ENCODE peak calls at places on chromosomes 3 and 15, in five cellular contexts. I, S, G, K and Z are unnamed samples.

GRCh38 chr3:33908209-33908851 is 109.9 kb downstream of the PDCD6IP start:
- DNase-seq in I (no peak), S (no peak), G (no peak), K (no peak), Z (no peak)

GRCh38 chr15:41695750-41696436 is 35.7 kb downstream of the MGA start:
- DNase-seq in S (no peak), I (no peak), G (no peak), K (no peak), Z (no peak)

GRCh38 chr3:72903004-72903403 is 15.2 kb downstream of the GXYLT2 start:
- DNase-seq in G (no peak), S (no peak), I (no peak), K (no peak), Z (no peak)

GRCh38 chr3:143832433-143832832 is 15.8 kb downstream of the SLC9A9 start:
- DNase-seq in G (no peak), K (no peak), I (no peak), S (no peak), Z (no peak)

GRCh38 chr15:75733761-75734651 is 21.4 kb upstream of the CSPG4 start:
- DNase-seq in K (no peak), G (no peak), I (no peak), S (no peak), Z (no peak)

GRCh38 chr15:34154725-34155204 is 52.9 kb downstream of the PGBD4 start:
- DNase-seq in S (no peak), G (no peak), K (no peak), I (no peak), Z (no peak)

GRCh38 chr15:88604972-88605506 is 16.1 kb upstream of the AEN start:
- DNase-seq in I (no peak), S (no peak), G (no peak), K (no peak), Z (no peak)

GRCh38 chr15:23823508-23823907 is 136.4 kb upstream of the NDN start:
- DNase-seq in S (no peak), K (no peak), G (no peak), I (no peak), Z (no peak)

GRCh38 chr3:105812194-105812586 is 56.6 kb downstream of the CBLB start:
- DNase-seq in K (no peak), S (no peak), I (no peak), G (no peak), Z (no peak)

GRCh38 chr3:155919728-155920127 is 49.3 kb downstream of the GMPS start:
- DNase-seq in K (no peak), S (no peak), G (no peak), I (no peak), Z (no peak)

GRCh38 chr3:190076138-190076537 is 44.6 kb downstream of the P3H2 start:
- DNase-seq in K (no peak), G (no peak), I (no peak), S (no peak), Z (no peak)

GRCh38 chr15:70101459-70102113 is 3.9 kb upstream of the TLE3 start:
- DNase-seq in S (peak), I (no peak), G (peak), K (no peak), Z (no peak)

GRCh38 chr3:124883191-124883747 is 3.9 kb downstream of the ITGB5 start:
- DNase-seq in S (no peak), I (no peak), G (no peak), K (no peak), Z (no peak)

GRCh38 chr3:190728574-190729246 is 133.8 kb downstream of the GMNC start:
- DNase-seq in K (no peak), S (no peak), G (no peak), I (no peak), Z (no peak)

GRCh38 chr15:77576538-77576937 is 56.2 kb downstream of the LINGO1 start:
- DNase-seq in K (no peak), S (no peak), G (no peak), I (no peak), Z (no peak)

GRCh38 chr3:65776494-65776893 is 262.2 kb downstream of the MAGI1 start:
- DNase-seq in I (no peak), G (no peak), S (no peak), K (no peak), Z (no peak)

GRCh38 chr15:43204016-43204901 is 16.6 kb downstream of the EPB42 start:
- DNase-seq in S (no peak), G (no peak), I (no peak), K (peak), Z (no peak)

GRCh38 chr15:64763462-64763861 is 11.9 kb downstream of the RBPMS2 start:
- DNase-seq in S (no peak), K (no peak), G (no peak), I (no peak), Z (no peak)

GRCh38 chr15:37081985-37082384 is 18.4 kb downstream of the MEIS2 start:
- DNase-seq in I (no peak), K (no peak), G (no peak), S (no peak), Z (no peak)

GRCh38 chr3:36697397-36698001 is 66.9 kb downstream of the DCLK3 start:
- DNase-seq in G (no peak), S (no peak), K (no peak), I (no peak), Z (no peak)

GRCh38 chr3:12707425-12707824 is 43.5 kb upstream of the RAF1 start:
- DNase-seq in S (no peak), K (no peak), G (no peak), I (no peak), Z (no peak)

GRCh38 chr15:31392761-31393401 is 66.2 kb downstream of the KLF13 start:
- DNase-seq in S (no peak), G (no peak), I (no peak), K (no peak), Z (no peak)

GRCh38 chr15:25717116-25717755 is 145.9 kb downstream of the ATP10A start:
- DNase-seq in G (no peak), K (no peak), S (no peak), I (no peak), Z (no peak)

GRCh38 chr15:67266870-67267269 is 12.3 kb downstream of the IQCH start:
- DNase-seq in S (no peak), K (no peak), I (no peak), G (no peak), Z (no peak)

GRCh38 chr3:72010044-72010443 is 225.1 kb upstream of the PROK2 start:
- DNase-seq in K (peak), G (no peak), S (no peak), I (no peak), Z (no peak)

GRCh38 chr15:71332605-71333004 is 217.3 kb downstream of the THSD4 start:
- DNase-seq in K (no peak), S (no peak), G (no peak), I (no peak), Z (no peak)

GRCh38 chr15:67253517-67254237 is 784 bp downstream of the AAGAB start:
- DNase-seq in I (no peak), G (no peak), K (no peak), S (no peak), Z (no peak)

GRCh38 chr3:105730973-105731372 is 137.8 kb downstream of the CBLB start:
- DNase-seq in K (no peak), I (no peak), S (no peak), G (no peak), Z (no peak)

GRCh38 chr3:108036984-108037741 is 53.7 kb downstream of the CD47 start:
- DNase-seq in G (no peak), S (peak), I (no peak), K (no peak), Z (no peak)

GRCh38 chr15:49045691-49046112 is 544 bp downstream of the SECISBP2L start:
- DNase-seq in K (no peak), I (no peak), G (no peak), S (no peak), Z (no peak)

GRCh38 chr3:143896486-143896885 is 48.2 kb upstream of the SLC9A9 start:
- DNase-seq in I (no peak), K (no peak), S (no peak), G (no peak), Z (no peak)

GRCh38 chr3:10766049-10766705 is 49.9 kb upstream of the SLC6A11 start:
- DNase-seq in G (no peak), K (no peak), S (no peak), I (no peak), Z (no peak)

GRCh38 chr15:62770752-62771151 is 271.8 kb upstream of the TPM1 start:
- DNase-seq in I (no peak), S (no peak), K (peak), G (no peak), Z (no peak)

GRCh38 chr3:30597131-30597768 is 9.2 kb upstream of the TGFBR2 start:
- DNase-seq in K (no peak), S (no peak), G (no peak), I (no peak), Z (no peak)